ENCODE peak calls at places on chromosomes 13 and 19, in six cellular contexts. One of them, this sample, is unnamed.

GRCh38 chr13:30355405-30355741 is 48.0 kb upstream of the KATNAL1 start:
- DNase-seq in HEK293T: no peak
- DNase-seq in ELF-1: peak
- DNase-seq in CD8-positive, alpha-beta memory T cell: no peak
- DNase-seq in foreskin melanocyte: no peak
- DNase-seq in CD8-positive, alpha-beta T cell: peak
- DNase-seq in this sample: no peak

GRCh38 chr13:114073881-114074551 is 58.4 kb downstream of the RASA3 start:
- DNase-seq in CD8-positive, alpha-beta T cell: no peak
- DNase-seq in foreskin melanocyte: no peak
- DNase-seq in ELF-1: no peak
- DNase-seq in HEK293T: no peak
- DNase-seq in CD8-positive, alpha-beta memory T cell: no peak
- DNase-seq in this sample: no peak

GRCh38 chr19:6374179-6374709 is 1.5 kb downstream of the PSPN start:
- DNase-seq in HEK293T: no peak
- DNase-seq in CD8-positive, alpha-beta memory T cell: no peak
- DNase-seq in ELF-1: no peak
- DNase-seq in CD8-positive, alpha-beta T cell: no peak
- DNase-seq in foreskin melanocyte: no peak
- DNase-seq in this sample: no peak

GRCh38 chr19:13707901-13708300 is 56.4 kb upstream of the MRI1 start:
- DNase-seq in ELF-1: no peak
- DNase-seq in HEK293T: no peak
- DNase-seq in CD8-positive, alpha-beta T cell: no peak
- DNase-seq in foreskin melanocyte: peak
- DNase-seq in CD8-positive, alpha-beta memory T cell: no peak
- DNase-seq in this sample: no peak

GRCh38 chr13:105787518-105788085 is 747.9 kb downstream of the EFNB2 start:
- DNase-seq in HEK293T: no peak
- DNase-seq in foreskin melanocyte: no peak
- DNase-seq in CD8-positive, alpha-beta T cell: no peak
- DNase-seq in ELF-1: no peak
- DNase-seq in CD8-positive, alpha-beta memory T cell: no peak
- DNase-seq in this sample: no peak

GRCh38 chr19:13152356-13152853 is 2.2 kb downstream of the IER2 start:
- DNase-seq in HEK293T: no peak
- DNase-seq in ELF-1: no peak
- DNase-seq in foreskin melanocyte: no peak
- DNase-seq in CD8-positive, alpha-beta memory T cell: no peak
- DNase-seq in CD8-positive, alpha-beta T cell: no peak
- DNase-seq in this sample: no peak

GRCh38 chr19:12899891-12900518 is 9.0 kb downstream of the GCDH start:
- DNase-seq in foreskin melanocyte: no peak
- DNase-seq in ELF-1: no peak
- DNase-seq in HEK293T: no peak
- DNase-seq in CD8-positive, alpha-beta T cell: no peak
- DNase-seq in CD8-positive, alpha-beta memory T cell: no peak
- DNase-seq in this sample: no peak

GRCh38 chr19:14758816-14759215 is 19.5 kb downstream of the ADGRE2 start:
- DNase-seq in ELF-1: peak
- DNase-seq in foreskin melanocyte: no peak
- DNase-seq in CD8-positive, alpha-beta memory T cell: no peak
- DNase-seq in HEK293T: no peak
- DNase-seq in CD8-positive, alpha-beta T cell: no peak
- DNase-seq in this sample: no peak

GRCh38 chr19:3404324-3405260 is 38.2 kb downstream of the NFIC start:
- DNase-seq in foreskin melanocyte: no peak
- DNase-seq in CD8-positive, alpha-beta memory T cell: no peak
- DNase-seq in ELF-1: no peak
- DNase-seq in HEK293T: no peak
- DNase-seq in CD8-positive, alpha-beta T cell: no peak
- DNase-seq in this sample: peak

GRCh38 chr19:18514800-18515682 is 6.8 kb downstream of the ELL start:
- DNase-seq in HEK293T: no peak
- DNase-seq in ELF-1: peak
- DNase-seq in CD8-positive, alpha-beta T cell: no peak
- DNase-seq in foreskin melanocyte: no peak
- DNase-seq in CD8-positive, alpha-beta memory T cell: peak
- DNase-seq in this sample: no peak

GRCh38 chr13:77691871-77692270 is 5.6 kb upstream of the SLAIN1 start:
- DNase-seq in CD8-positive, alpha-beta T cell: no peak
- DNase-seq in CD8-positive, alpha-beta memory T cell: no peak
- DNase-seq in foreskin melanocyte: no peak
- DNase-seq in ELF-1: no peak
- DNase-seq in HEK293T: no peak
- DNase-seq in this sample: no peak

GRCh38 chr13:25803626-25804025 is 248.2 kb downstream of the SHISA2 start:
- DNase-seq in ELF-1: no peak
- DNase-seq in foreskin melanocyte: no peak
- DNase-seq in HEK293T: no peak
- DNase-seq in CD8-positive, alpha-beta T cell: no peak
- DNase-seq in CD8-positive, alpha-beta memory T cell: no peak
- DNase-seq in this sample: no peak

GRCh38 chr19:36140289-36141038 is 598 bp downstream of the CAPNS1 start:
- DNase-seq in HEK293T: peak
- DNase-seq in ELF-1: peak
- DNase-seq in foreskin melanocyte: peak
- DNase-seq in CD8-positive, alpha-beta T cell: no peak
- DNase-seq in CD8-positive, alpha-beta memory T cell: no peak
- DNase-seq in this sample: peak

GRCh38 chr13:77056886-77057285 is 29.9 kb upstream of the FBXL3 start:
- DNase-seq in CD8-positive, alpha-beta memory T cell: no peak
- DNase-seq in ELF-1: no peak
- DNase-seq in CD8-positive, alpha-beta T cell: no peak
- DNase-seq in foreskin melanocyte: no peak
- DNase-seq in HEK293T: no peak
- DNase-seq in this sample: no peak

GRCh38 chr19:5504115-5504514 is 48.9 kb downstream of the ZNRF4 start:
- DNase-seq in ELF-1: no peak
- DNase-seq in CD8-positive, alpha-beta T cell: no peak
- DNase-seq in CD8-positive, alpha-beta memory T cell: no peak
- DNase-seq in foreskin melanocyte: no peak
- DNase-seq in HEK293T: no peak
- DNase-seq in this sample: no peak

GRCh38 chr13:111547726-111548273 is 227.4 kb downstream of the TEX29 start:
- DNase-seq in ELF-1: no peak
- DNase-seq in HEK293T: no peak
- DNase-seq in foreskin melanocyte: no peak
- DNase-seq in CD8-positive, alpha-beta T cell: no peak
- DNase-seq in CD8-positive, alpha-beta memory T cell: no peak
- DNase-seq in this sample: no peak

GRCh38 chr13:100789968-100790367 is 115.4 kb upstream of the TMTC4 start:
- DNase-seq in ELF-1: no peak
- DNase-seq in foreskin melanocyte: no peak
- DNase-seq in CD8-positive, alpha-beta memory T cell: no peak
- DNase-seq in CD8-positive, alpha-beta T cell: no peak
- DNase-seq in HEK293T: no peak
- DNase-seq in this sample: no peak

This sample was measured in AG08395.